ENCODE peak calls at places on chromosomes 13 and 19, in ten cellular contexts. One of them, this sample, is unnamed.

GRCh38 chr13:26022538-26023292 is 29.1 kb downstream of the SHISA2 start:
- DNase-seq in CD8-positive, alpha-beta memory T cell: no peak
- DNase-seq in WERI-Rb-1: no peak
- DNase-seq in foreskin fibroblast: peak; percentile 38
- DNase-seq in Peyer's patch: no peak
- DNase-seq in right atrium auricular region: peak; percentile 87
- DNase-seq in aorta: peak; percentile 84
- DNase-seq in sigmoid colon: no peak
- DNase-seq in SK-N-SH: peak; percentile 85
- DNase-seq in fibroblast of mammary gland: peak; percentile 10
- DNase-seq in this sample: peak; percentile 95

GRCh38 chr13:20482818-20483217 is 42.8 kb downstream of the CRYL1 start:
- DNase-seq in Peyer's patch: no peak
- DNase-seq in fibroblast of mammary gland: no peak
- DNase-seq in sigmoid colon: no peak
- DNase-seq in foreskin fibroblast: no peak
- DNase-seq in SK-N-SH: no peak
- DNase-seq in WERI-Rb-1: no peak
- DNase-seq in aorta: no peak
- DNase-seq in right atrium auricular region: no peak
- DNase-seq in CD8-positive, alpha-beta memory T cell: no peak
- DNase-seq in this sample: no peak

GRCh38 chr19:39467941-39468340 is 12.7 kb upstream of the TIMM50 start:
- DNase-seq in fibroblast of mammary gland: no peak
- DNase-seq in right atrium auricular region: no peak
- DNase-seq in WERI-Rb-1: no peak
- DNase-seq in SK-N-SH: no peak
- DNase-seq in aorta: no peak
- DNase-seq in sigmoid colon: no peak
- DNase-seq in foreskin fibroblast: no peak
- DNase-seq in Peyer's patch: no peak
- DNase-seq in CD8-positive, alpha-beta memory T cell: no peak
- DNase-seq in this sample: no peak

GRCh38 chr13:95833713-95834112 is 156.8 kb downstream of the DNAJC3 start:
- DNase-seq in aorta: no peak
- DNase-seq in WERI-Rb-1: no peak
- DNase-seq in fibroblast of mammary gland: peak; percentile 46
- DNase-seq in right atrium auricular region: no peak
- DNase-seq in Peyer's patch: no peak
- DNase-seq in CD8-positive, alpha-beta memory T cell: no peak
- DNase-seq in sigmoid colon: no peak
- DNase-seq in foreskin fibroblast: no peak
- DNase-seq in SK-N-SH: no peak
- DNase-seq in this sample: no peak

GRCh38 chr19:44530777-44531176 is 1.3 kb upstream of the CEACAM20 start:
- DNase-seq in sigmoid colon: no peak
- DNase-seq in CD8-positive, alpha-beta memory T cell: no peak
- DNase-seq in foreskin fibroblast: peak; percentile 2
- DNase-seq in SK-N-SH: no peak
- DNase-seq in WERI-Rb-1: no peak
- DNase-seq in right atrium auricular region: no peak
- DNase-seq in aorta: no peak
- DNase-seq in Peyer's patch: no peak
- DNase-seq in fibroblast of mammary gland: peak; percentile 4
- DNase-seq in this sample: peak; percentile 68

GRCh38 chr13:50468849-50469669 is 374.4 kb downstream of the DLEU7 start:
- DNase-seq in fibroblast of mammary gland: no peak
- DNase-seq in SK-N-SH: no peak
- DNase-seq in right atrium auricular region: no peak
- DNase-seq in CD8-positive, alpha-beta memory T cell: no peak
- DNase-seq in aorta: no peak
- DNase-seq in Peyer's patch: no peak
- DNase-seq in foreskin fibroblast: no peak
- DNase-seq in sigmoid colon: no peak
- DNase-seq in WERI-Rb-1: no peak
- DNase-seq in this sample: no peak

GRCh38 chr19:33763661-33764343 is 32.9 kb upstream of the KCTD15 start:
- DNase-seq in CD8-positive, alpha-beta memory T cell: no peak
- DNase-seq in WERI-Rb-1: no peak
- DNase-seq in SK-N-SH: peak; percentile 91
- DNase-seq in aorta: no peak
- DNase-seq in fibroblast of mammary gland: no peak
- DNase-seq in Peyer's patch: no peak
- DNase-seq in foreskin fibroblast: no peak
- DNase-seq in right atrium auricular region: no peak
- DNase-seq in sigmoid colon: no peak
- DNase-seq in this sample: no peak

GRCh38 chr13:106683179-106683578 is 115.2 kb upstream of the ARGLU1 start:
- DNase-seq in CD8-positive, alpha-beta memory T cell: no peak
- DNase-seq in Peyer's patch: no peak
- DNase-seq in right atrium auricular region: no peak
- DNase-seq in sigmoid colon: no peak
- DNase-seq in WERI-Rb-1: no peak
- DNase-seq in aorta: no peak
- DNase-seq in fibroblast of mammary gland: no peak
- DNase-seq in foreskin fibroblast: no peak
- DNase-seq in SK-N-SH: no peak
- DNase-seq in this sample: no peak

GRCh38 chr19:50906217-50906616 is 5.0 kb downstream of the KLK4 start:
- DNase-seq in sigmoid colon: no peak
- DNase-seq in Peyer's patch: no peak
- DNase-seq in right atrium auricular region: no peak
- DNase-seq in fibroblast of mammary gland: peak; percentile 23
- DNase-seq in CD8-positive, alpha-beta memory T cell: no peak
- DNase-seq in foreskin fibroblast: no peak
- DNase-seq in aorta: no peak
- DNase-seq in WERI-Rb-1: peak; percentile 42
- DNase-seq in SK-N-SH: peak; percentile 57
- DNase-seq in this sample: no peak

GRCh38 chr19:45863840-45864628 is at the start of gene FOXA3:
- DNase-seq in foreskin fibroblast: peak; percentile 32
- DNase-seq in Peyer's patch: peak; percentile 89
- DNase-seq in fibroblast of mammary gland: peak; percentile 38
- DNase-seq in CD8-positive, alpha-beta memory T cell: peak; percentile 71
- DNase-seq in SK-N-SH: peak; percentile 87
- DNase-seq in sigmoid colon: no peak
- DNase-seq in right atrium auricular region: no peak
- DNase-seq in aorta: no peak
- DNase-seq in WERI-Rb-1: peak; percentile 77
- DNase-seq in this sample: peak; percentile 59

GRCh38 chr19:41940443-41941409 is 12.5 kb upstream of the ERFL start:
- DNase-seq in foreskin fibroblast: no peak
- DNase-seq in SK-N-SH: peak; percentile 69
- DNase-seq in aorta: no peak
- DNase-seq in right atrium auricular region: no peak
- DNase-seq in sigmoid colon: no peak
- DNase-seq in CD8-positive, alpha-beta memory T cell: no peak
- DNase-seq in fibroblast of mammary gland: no peak
- DNase-seq in Peyer's patch: no peak
- DNase-seq in WERI-Rb-1: peak; percentile 57
- DNase-seq in this sample: no peak

GRCh38 chr13:41544824-41545707 is 87.7 kb downstream of the RGCC start:
- DNase-seq in CD8-positive, alpha-beta memory T cell: no peak
- DNase-seq in SK-N-SH: no peak
- DNase-seq in WERI-Rb-1: no peak
- DNase-seq in foreskin fibroblast: no peak
- DNase-seq in aorta: no peak
- DNase-seq in Peyer's patch: no peak
- DNase-seq in sigmoid colon: no peak
- DNase-seq in fibroblast of mammary gland: no peak
- DNase-seq in right atrium auricular region: no peak
- DNase-seq in this sample: no peak

GRCh38 chr19:30228113-30228725 is 144.0 kb upstream of the ZNF536 start:
- DNase-seq in fibroblast of mammary gland: no peak
- DNase-seq in Peyer's patch: no peak
- DNase-seq in CD8-positive, alpha-beta memory T cell: no peak
- DNase-seq in right atrium auricular region: no peak
- DNase-seq in SK-N-SH: peak; percentile 80
- DNase-seq in WERI-Rb-1: peak; percentile 35
- DNase-seq in foreskin fibroblast: no peak
- DNase-seq in sigmoid colon: peak; percentile 61
- DNase-seq in aorta: no peak
- DNase-seq in this sample: no peak

GRCh38 chr19:11479470-11480080 is 1.3 kb downstream of the ELAVL3 start:
- DNase-seq in fibroblast of mammary gland: peak; percentile 30
- DNase-seq in SK-N-SH: peak; percentile 98
- DNase-seq in sigmoid colon: no peak
- DNase-seq in foreskin fibroblast: no peak
- DNase-seq in WERI-Rb-1: peak; percentile 78
- DNase-seq in Peyer's patch: peak; percentile 57
- DNase-seq in CD8-positive, alpha-beta memory T cell: no peak
- DNase-seq in right atrium auricular region: no peak
- DNase-seq in aorta: peak; percentile 46
- DNase-seq in this sample: no peak

GRCh38 chr13:44843403-44843802 is 145.9 kb downstream of the NUFIP1 start:
- DNase-seq in fibroblast of mammary gland: peak; percentile 77
- DNase-seq in Peyer's patch: no peak
- DNase-seq in WERI-Rb-1: no peak
- DNase-seq in right atrium auricular region: peak; percentile 34
- DNase-seq in CD8-positive, alpha-beta memory T cell: no peak
- DNase-seq in SK-N-SH: no peak
- DNase-seq in foreskin fibroblast: peak; percentile 62
- DNase-seq in sigmoid colon: no peak
- DNase-seq in aorta: no peak
- DNase-seq in this sample: no peak

GRCh38 chr13:87368639-87369038 is 302.5 kb upstream of the SLITRK5 start:
- DNase-seq in foreskin fibroblast: no peak
- DNase-seq in Peyer's patch: no peak
- DNase-seq in fibroblast of mammary gland: no peak
- DNase-seq in CD8-positive, alpha-beta memory T cell: no peak
- DNase-seq in SK-N-SH: no peak
- DNase-seq in right atrium auricular region: no peak
- DNase-seq in aorta: no peak
- DNase-seq in WERI-Rb-1: no peak
- DNase-seq in sigmoid colon: no peak
- DNase-seq in this sample: no peak

GRCh38 chr19:48608798-48609263 is 2.3 kb downstream of the SPACA4 start:
- DNase-seq in Peyer's patch: peak; percentile 67
- DNase-seq in CD8-positive, alpha-beta memory T cell: no peak
- DNase-seq in right atrium auricular region: no peak
- DNase-seq in aorta: no peak
- DNase-seq in WERI-Rb-1: peak; percentile 66
- DNase-seq in fibroblast of mammary gland: peak; percentile 48
- DNase-seq in SK-N-SH: peak; percentile 86
- DNase-seq in sigmoid colon: no peak
- DNase-seq in foreskin fibroblast: no peak
- DNase-seq in this sample: peak; percentile 60

DNA sequence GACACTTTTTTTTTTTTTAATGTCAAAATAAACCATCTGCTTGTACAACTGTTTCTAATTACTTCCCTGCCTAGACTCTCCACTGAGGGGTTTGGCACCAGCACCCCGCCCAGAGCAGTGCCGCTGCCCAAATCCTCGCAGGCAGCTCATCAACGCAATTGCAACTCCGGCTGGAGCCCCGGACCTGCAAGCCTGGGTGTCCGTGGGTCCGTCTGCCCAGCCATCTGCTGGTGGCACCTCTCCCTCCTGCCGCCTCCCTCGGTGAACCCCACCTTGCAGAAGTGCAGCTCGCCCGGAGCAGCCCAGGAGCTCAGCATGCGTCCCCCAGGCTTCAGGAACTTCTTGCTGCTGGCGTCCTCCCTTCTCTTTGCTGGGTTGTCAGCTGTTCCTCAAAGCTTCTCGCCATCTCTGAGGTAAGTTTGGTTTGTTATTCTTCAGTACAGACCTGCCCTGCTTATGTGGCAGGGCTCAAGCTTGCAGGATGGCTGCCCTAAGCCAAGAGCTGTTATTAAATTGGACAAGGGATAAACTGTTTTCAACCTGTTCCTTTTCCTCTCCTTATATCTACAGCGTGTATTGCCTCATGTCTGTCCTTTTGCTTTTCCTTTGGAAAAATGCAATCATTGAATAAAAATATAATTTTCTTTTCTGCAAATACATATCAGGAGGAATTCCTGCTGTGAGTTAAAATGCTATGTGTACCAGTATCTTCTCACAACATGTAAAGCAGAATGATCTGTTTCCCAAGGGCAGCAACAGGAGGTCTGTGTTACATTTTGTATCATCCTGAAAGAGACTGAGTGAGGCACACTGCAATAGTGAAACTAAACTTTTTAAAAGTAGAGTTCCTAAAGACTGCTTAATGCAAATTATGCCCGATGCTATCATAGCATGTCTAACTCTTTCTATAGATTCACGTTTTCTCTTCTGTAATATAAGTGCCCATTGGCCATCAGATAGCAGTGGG is at the start of gene ITGBL1:
- DNase-seq in foreskin fibroblast: peak; percentile 72
- DNase-seq in sigmoid colon: no peak
- DNase-seq in aorta: peak; percentile 60
- DNase-seq in right atrium auricular region: no peak
- DNase-seq in WERI-Rb-1: peak; percentile 71
- DNase-seq in fibroblast of mammary gland: peak; percentile 68
- DNase-seq in SK-N-SH: peak; percentile 38
- DNase-seq in CD8-positive, alpha-beta memory T cell: no peak
- DNase-seq in Peyer's patch: no peak
- DNase-seq in this sample: peak; percentile 66
- H3K4me3 ChIP-seq in foreskin fibroblast: peak within 1 kb of the TSS; percentile 74
- H3K4me3 ChIP-seq in sigmoid colon: peak within 1 kb of the TSS; percentile 42
- H3K4me3 ChIP-seq in aorta: peak within 1 kb of the TSS; percentile 63
- H3K4me3 ChIP-seq in right atrium auricular region: peak within 1 kb of the TSS; percentile 39
- H3K4me3 ChIP-seq in WERI-Rb-1: peak within 1 kb of the TSS; percentile 48
- H3K4me3 ChIP-seq in fibroblast of mammary gland: peak within 1 kb of the TSS; percentile 84
- H3K4me3 ChIP-seq in SK-N-SH: peak within 1 kb of the TSS; percentile 82
- H3K4me3 ChIP-seq in CD8-positive, alpha-beta memory T cell: no peak within 1 kb of the TSS
- H3K4me3 ChIP-seq in Peyer's patch: no peak within 1 kb of the TSS
- H3K4me3 ChIP-seq in this sample: peak within 1 kb of the TSS; percentile 59

GRCh38 chr19:14979498-14980255 is at the start of gene SLC1A6:
- DNase-seq in SK-N-SH: peak; percentile 28
- DNase-seq in WERI-Rb-1: no peak
- DNase-seq in sigmoid colon: no peak
- DNase-seq in foreskin fibroblast: no peak
- DNase-seq in fibroblast of mammary gland: no peak
- DNase-seq in right atrium auricular region: no peak
- DNase-seq in Peyer's patch: no peak
- DNase-seq in aorta: no peak
- DNase-seq in CD8-positive, alpha-beta memory T cell: no peak
- DNase-seq in this sample: peak; percentile 33
- H3K4me3 ChIP-seq in SK-N-SH: no peak within 1 kb of the TSS
- H3K4me3 ChIP-seq in WERI-Rb-1: no peak within 1 kb of the TSS
- H3K4me3 ChIP-seq in sigmoid colon: peak within 1 kb of the TSS; percentile 27
- H3K4me3 ChIP-seq in foreskin fibroblast: no peak within 1 kb of the TSS
- H3K4me3 ChIP-seq in fibroblast of mammary gland: no peak within 1 kb of the TSS
- H3K4me3 ChIP-seq in right atrium auricular region: no peak within 1 kb of the TSS
- H3K4me3 ChIP-seq in Peyer's patch: peak within 1 kb of the TSS; percentile 9
- H3K4me3 ChIP-seq in aorta: no peak within 1 kb of the TSS
- H3K4me3 ChIP-seq in CD8-positive, alpha-beta memory T cell: no peak within 1 kb of the TSS
- H3K4me3 ChIP-seq in this sample: no peak within 1 kb of the TSS

GRCh38 chr19:55623130-55623868 is 1.1 kb downstream of the ZNF784 start:
- DNase-seq in right atrium auricular region: no peak
- DNase-seq in WERI-Rb-1: no peak
- DNase-seq in SK-N-SH: peak; percentile 9
- DNase-seq in fibroblast of mammary gland: no peak
- DNase-seq in foreskin fibroblast: no peak
- DNase-seq in Peyer's patch: no peak
- DNase-seq in CD8-positive, alpha-beta memory T cell: no peak
- DNase-seq in sigmoid colon: no peak
- DNase-seq in aorta: no peak
- DNase-seq in this sample: no peak
- H3K4me3 ChIP-seq in right atrium auricular region: peak overlapping the region; percentile 75
- H3K4me3 ChIP-seq in WERI-Rb-1: no peak overlapping the region
- H3K4me3 ChIP-seq in SK-N-SH: peak overlapping the region; percentile 36
- H3K4me3 ChIP-seq in fibroblast of mammary gland: no peak overlapping the region
- H3K4me3 ChIP-seq in foreskin fibroblast: no peak overlapping the region
- H3K4me3 ChIP-seq in Peyer's patch: no peak overlapping the region
- H3K4me3 ChIP-seq in CD8-positive, alpha-beta memory T cell: peak overlapping the region; percentile 22
- H3K4me3 ChIP-seq in sigmoid colon: peak overlapping the region; percentile 64
- H3K4me3 ChIP-seq in aorta: no peak overlapping the region
- H3K4me3 ChIP-seq in this sample: no peak overlapping the region

GRCh38 chr13:111893607-111894443 is 173.1 kb upstream of the SOX1 start:
- DNase-seq in foreskin fibroblast: no peak
- DNase-seq in Peyer's patch: no peak
- DNase-seq in WERI-Rb-1: no peak
- DNase-seq in right atrium auricular region: peak; percentile 36
- DNase-seq in fibroblast of mammary gland: no peak
- DNase-seq in sigmoid colon: no peak
- DNase-seq in CD8-positive, alpha-beta memory T cell: no peak
- DNase-seq in SK-N-SH: no peak
- DNase-seq in aorta: no peak
- DNase-seq in this sample: no peak
- H3K4me3 ChIP-seq in foreskin fibroblast: no peak overlapping the region
- H3K4me3 ChIP-seq in Peyer's patch: no peak overlapping the region
- H3K4me3 ChIP-seq in WERI-Rb-1: no peak overlapping the region
- H3K4me3 ChIP-seq in right atrium auricular region: peak overlapping the region; percentile 10
- H3K4me3 ChIP-seq in fibroblast of mammary gland: no peak overlapping the region
- H3K4me3 ChIP-seq in sigmoid colon: peak overlapping the region; percentile 27
- H3K4me3 ChIP-seq in CD8-positive, alpha-beta memory T cell: no peak overlapping the region
- H3K4me3 ChIP-seq in SK-N-SH: no peak overlapping the region
- H3K4me3 ChIP-seq in aorta: no peak overlapping the region
- H3K4me3 ChIP-seq in this sample: no peak overlapping the region

This sample was measured in MG63.